ENCODE peak calls at places on chromosomes 2 and 18, in four cellular contexts. L is SW480, H is vagina, T is right cardiac atrium. V is an unnamed sample.

GRCh38 chr18:71336811-71337210 is 1048.0 kb downstream of the SOCS6 start:
- DNase-seq in L (no peak), H (no peak), T (no peak), V (no peak)

GRCh38 chr2:134975281-134976009 is 56.8 kb downstream of the CCNT2 start:
- DNase-seq in L (no peak), T (no peak), H (no peak), V (no peak)

GRCh38 chr2:6412533-6413085 is 453.1 kb downstream of the CMPK2 start:
- DNase-seq in H (no peak), T (no peak), L (no peak), V (no peak)

GRCh38 chr2:199379251-199379650 is 78.5 kb downstream of the SATB2 start:
- DNase-seq in T (no peak), H (no peak), L (peak), V (no peak)

GRCh38 chr2:235170016-235170415 is 218.2 kb downstream of the SH3BP4 start:
- DNase-seq in T (no peak), H (no peak), L (no peak), V (no peak)

GRCh38 chr2:133718688-133719201 is 150.5 kb upstream of the NCKAP5 start:
- DNase-seq in L (no peak), T (peak), H (no peak), V (no peak)

GRCh38 chr2:85945172-85945571 is 56.4 kb upstream of the ST3GAL5 start:
- DNase-seq in T (no peak), L (no peak), H (no peak), V (no peak)

GRCh38 chr2:8546319-8547283 is 135.3 kb upstream of the ID2 start:
- DNase-seq in H (no peak), L (no peak), T (no peak), V (no peak)

GRCh38 chr2:45860136-45861106 is 208.9 kb downstream of the PRKCE start:
- DNase-seq in L (no peak), H (no peak), T (peak), V (no peak)

GRCh38 chr2:126507425-126507867 is 148.5 kb upstream of the GYPC start:
- DNase-seq in T (no peak), H (no peak), L (no peak), V (no peak)

GRCh38 chr2:116435648-116436047 is 1378.8 kb upstream of the DDX18 start:
- DNase-seq in H (no peak), L (no peak), T (no peak), V (no peak)

GRCh38 chr2:51053213-51053612 is 21.3 kb upstream of the NRXN1 start:
- DNase-seq in H (no peak), T (no peak), L (no peak), V (no peak)

GRCh38 chr18:68244786-68245185 is 470.1 kb downstream of the TMX3 start:
- DNase-seq in H (no peak), L (no peak), T (no peak), V (no peak)

GRCh38 chr2:69514406-69514805 is 77.2 kb upstream of the NFU1 start:
- DNase-seq in T (peak), L (no peak), H (no peak), V (no peak)

GRCh38 chr2:1833046-1833445 is 88.7 kb upstream of the PXDN start:
- DNase-seq in H (no peak), L (no peak), T (peak), V (no peak)

GRCh38 chr2:190180313-190181065 is 118.0 kb upstream of the MSTN start:
- DNase-seq in T (peak), H (no peak), L (peak), V (no peak)

GRCh38 chr2:18299423-18300212 is 260.8 kb downstream of the RDH14 start:
- DNase-seq in T (no peak), L (peak), H (no peak), V (no peak)

GRCh38 chr2:231069379-231070054 is 12.8 kb downstream of the PSMD1 start:
- DNase-seq in L (no peak), H (no peak), T (no peak), V (no peak)

GRCh38 chr2:70354264-70354949 is 52.5 kb upstream of the FAM136A start:
- DNase-seq in L (no peak), H (no peak), T (no peak), V (no peak)